ENCODE peak calls at places on chromosomes 4 and X, in four cellular contexts. H is GM12878, J is HepG2, M is H1. R is an unnamed sample.

GRCh38 chrX:130030826-130031225 is 48.4 kb downstream of the BCORL1 start:
- DNase-seq in M (no peak), J (no peak), H (no peak), R (no peak)

GRCh38 chr4:107283587-107284559 is 247.8 kb upstream of the DKK2 start:
- DNase-seq in M (peak), H (no peak), J (no peak), R (no peak)

GRCh38 chrX:1422135-1422465 is 30.2 kb upstream of the SLC25A6 start:
- DNase-seq in M (no peak), J (no peak), H (no peak), R (no peak)

GRCh38 chr4:78336093-78336943 is 215.3 kb upstream of the ANXA3 start:
- DNase-seq in M (no peak), H (no peak), J (no peak), R (no peak)

GRCh38 chr4:67674098-67674497 is 26.9 kb downstream of the UBA6 start:
- DNase-seq in H (no peak), M (no peak), J (peak), R (no peak)

GRCh38 chr4:182752158-182752910 is 164.9 kb downstream of the DCTD start:
- DNase-seq in M (no peak), J (no peak), H (no peak), R (no peak)

GRCh38 chrX:22357621-22358020 is 84.9 kb downstream of the CBLL2 start:
- DNase-seq in H (no peak), M (no peak), J (no peak), R (no peak)

GRCh38 chr4:2930135-2930805 is 32.9 kb downstream of the NOP14 start:
- DNase-seq in J (peak), M (no peak), H (no peak), R (no peak)

GRCh38 chr4:8199594-8200301 is 658 bp downstream of the SH3TC1 start:
- DNase-seq in M (no peak), J (no peak), H (no peak), R (no peak)

GRCh38 chrX:151458824-151459223 is 61.8 kb downstream of the VMA21 start:
- DNase-seq in J (peak), M (no peak), H (no peak), R (no peak)

GRCh38 chr4:151772322-151772721 is 11.5 kb upstream of the GATB start:
- DNase-seq in H (no peak), M (no peak), J (no peak), R (no peak)

GRCh38 chr4:65018313-65018712 is 609.1 kb upstream of the TECRL start:
- DNase-seq in H (no peak), J (no peak), M (no peak), R (no peak)

GRCh38 chr4:174423257-174423944 is 98.9 kb downstream of the HPGD start:
- DNase-seq in M (no peak), H (no peak), J (no peak), R (peak)

GRCh38 chr4:139540637-139541036 is 15.4 kb downstream of the SETD7 start:
- DNase-seq in M (no peak), J (no peak), H (no peak), R (no peak)

GRCh38 chr4:40878548-40879055 is 128.8 kb downstream of the NSUN7 start:
- DNase-seq in M (no peak), H (no peak), J (no peak), R (no peak)

GRCh38 chrX:40132751-40133150 is 35.0 kb upstream of the BCOR start:
- DNase-seq in M (no peak), J (no peak), H (no peak), R (peak)

GRCh38 chrX:39854772-39855747 is 242.7 kb downstream of the BCOR start:
- DNase-seq in J (no peak), H (peak), M (no peak), R (no peak)

GRCh38 chr4:59612235-59612634 is 1587.9 kb upstream of the ADGRL3 start:
- DNase-seq in H (no peak), J (no peak), M (no peak), R (no peak)

GRCh38 chrX:109889289-109890006 is 113.5 kb upstream of the TMEM164 start:
- DNase-seq in J (peak), H (peak), M (no peak), R (peak)

GRCh38 chr4:8321220-8321619 is 51.7 kb downstream of the HTRA3 start:
- DNase-seq in J (no peak), M (no peak), H (no peak), R (no peak)

GRCh38 chr4:104365618-104366017 is 129.1 kb downstream of the CXXC4 start:
- DNase-seq in M (no peak), H (no peak), J (no peak), R (no peak)

GRCh38 chr4:81512945-81513584 is 41.4 kb upstream of the RASGEF1B start:
- DNase-seq in M (no peak), J (no peak), H (no peak), R (no peak)

GRCh38 chr4:1056671-1057402 is 45.4 kb downstream of the FGFRL1 start:
- DNase-seq in H (no peak), M (no peak), J (no peak), R (no peak)

GRCh38 chrX:7115557-7115956 is 32.0 kb upstream of the STS start:
- DNase-seq in J (no peak), M (no peak), H (peak), R (no peak)

GRCh38 chr4:89301003-89301402 is 6.6 kb downstream of the GPRIN3 start:
- DNase-seq in H (no peak), M (no peak), J (no peak), R (no peak)

GRCh38 chr4:6204871-6205583 is 4.7 kb upstream of the JAKMIP1 start:
- DNase-seq in M (no peak), H (no peak), J (no peak), R (no peak)

GRCh38 chr4:174332741-174333493 is 49.2 kb downstream of the CEP44 start:
- DNase-seq in M (no peak), J (no peak), H (no peak), R (no peak)

GRCh38 chr4:121049072-121049599 is 23.2 kb downstream of the NDNF start:
- DNase-seq in M (no peak), J (no peak), H (no peak), R (no peak)
- TF ChIP-seq CBX5 in M (no peak), J (no peak), H (no peak), R (no peak)

GRCh38 chrX:55098691-55099090 is 9.9 kb downstream of the PAGE2 start:
- DNase-seq in H (no peak), M (no peak), J (no peak), R (no peak)

DNA sequence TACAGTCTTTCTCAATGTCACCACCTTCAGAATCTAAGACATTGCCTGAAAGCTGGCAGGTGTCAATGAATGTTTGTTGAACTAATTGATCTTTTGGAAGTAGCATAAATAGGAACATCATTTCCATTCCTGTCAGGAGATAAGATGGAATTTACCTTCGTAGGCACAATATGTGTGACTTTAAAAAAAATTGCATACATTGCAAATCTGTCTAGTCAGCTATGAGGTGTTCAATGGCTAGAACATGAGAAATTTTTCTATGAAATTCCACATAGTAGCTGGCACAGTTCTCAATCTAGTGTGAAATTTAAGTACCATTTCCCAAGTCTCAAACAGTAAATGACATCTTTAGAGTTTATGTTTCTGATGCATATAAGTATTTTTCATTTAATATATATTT is 10.3 kb downstream of the PAGE2 start:
- DNase-seq in M (no peak), H (no peak), J (no peak), R (no peak)
- TF ChIP-seq RFX5 in M (no peak), H (no peak), J (no peak), R (no peak)

GRCh38 chrX:122586831-122587230 is 597.2 kb upstream of the GRIA3 start:
- DNase-seq in J (no peak), H (no peak), M (no peak), R (no peak)

GRCh38 chrX:122596998-122597397 is 587.1 kb upstream of the GRIA3 start:
- DNase-seq in J (no peak), H (no peak), M (no peak), R (no peak)

GRCh38 chrX:122591546-122591945 is 592.5 kb upstream of the GRIA3 start:
- DNase-seq in H (no peak), M (no peak), J (no peak), R (no peak)
- TF ChIP-seq CBX5 in H (no peak), M (no peak), J (no peak), R (no peak)

DNA sequence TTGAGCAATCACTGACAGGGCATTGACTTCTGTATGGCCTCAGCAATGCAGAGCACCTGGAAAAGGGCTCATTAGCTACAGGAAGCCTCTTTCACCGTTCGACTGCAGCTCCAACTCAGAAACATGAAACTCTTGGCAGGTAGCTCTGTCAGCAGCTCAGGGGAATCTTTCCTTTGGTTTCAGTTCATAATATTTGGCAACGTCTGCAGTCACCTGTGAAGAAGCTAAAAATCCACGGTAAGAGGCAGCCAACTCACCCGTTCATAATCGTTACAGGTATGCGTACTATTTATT is 354.9 kb downstream of the CAMK2D start:
- DNase-seq in H (no peak), M (no peak), J (no peak), R (no peak)
- TF ChIP-seq RFX5 in H (no peak), M (no peak), J (no peak), R (no peak)

GRCh38 chr4:100872811-100873210 is 355.0 kb upstream of the EMCN start:
- DNase-seq in J (no peak), H (no peak), M (no peak), R (no peak)
- TF ChIP-seq CBX5 in J (no peak), H (no peak), M (no peak), R (no peak)

GRCh38 chr4:100981447-100982204 is 365.7 kb downstream of the PPP3CA start:
- DNase-seq in J (no peak), H (no peak), M (no peak), R (no peak)
- TF ChIP-seq RFX5 in J (no peak), H (no peak), M (no peak), R (no peak)

GRCh38 chrX:10158279-10158939 is 1.6 kb downstream of the CLCN4 start:
- DNase-seq in J (no peak), H (no peak), M (no peak), R (no peak)
- TF ChIP-seq CBX5 in J (no peak), H (no peak), M (no peak), R (no peak)

DNA sequence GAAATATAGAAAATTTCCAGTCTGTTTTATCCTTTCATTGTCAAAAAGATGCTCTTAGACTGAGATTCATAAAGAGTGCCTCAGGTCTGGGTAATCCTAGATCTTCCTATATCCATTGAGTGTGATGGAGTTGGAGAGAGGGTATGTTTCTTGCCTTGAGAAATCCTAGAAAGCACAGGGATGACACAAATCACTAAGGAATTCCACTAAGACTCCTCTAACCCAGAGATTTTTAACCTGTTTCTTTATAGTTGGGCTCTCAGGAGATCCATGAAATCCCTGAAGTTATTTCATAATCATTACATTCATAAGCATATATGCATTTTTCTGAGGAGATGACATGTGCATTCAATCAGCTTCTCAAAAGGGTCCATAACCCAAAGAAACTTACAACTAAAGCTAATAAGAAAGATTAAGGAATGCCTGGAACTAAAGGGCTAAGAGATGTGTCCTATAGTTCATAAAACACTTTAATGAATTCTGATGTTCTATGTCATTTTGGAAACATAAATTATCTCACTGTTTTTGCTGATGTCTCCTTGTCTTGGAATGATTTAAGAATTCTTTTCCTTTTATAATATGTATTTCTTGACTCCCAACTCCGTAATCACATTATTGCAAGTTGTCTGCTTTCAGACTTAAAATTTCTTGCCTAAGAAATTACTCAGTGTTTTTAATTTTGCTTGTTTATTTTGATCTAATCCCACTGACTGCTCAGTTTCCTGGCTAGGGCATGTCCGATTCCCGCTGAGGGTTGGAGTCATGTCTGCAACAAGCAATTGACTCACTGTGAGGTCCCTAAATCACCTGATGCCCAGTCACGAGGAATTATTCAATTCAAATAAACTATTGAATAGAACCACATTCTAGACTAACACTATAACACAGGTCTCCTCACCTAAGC is 2.8 kb upstream of the AMTN start:
- DNase-seq in M (no peak), H (no peak), J (no peak), R (no peak)
- TF ChIP-seq RFX5 in M (no peak), H (no peak), J (no peak), R (no peak)

R was measured in K562.